ENCODE peak calls at places on chromosomes 6 and 20, in ten cellular contexts. Q is brain microvascular endothelial cell, Z is HepG2, R is fibroblast of lung, N is lower lobe of right lung, K is right lobe of liver, F is AG10803, M is mucosa of descending colon, O is left lung, Y is Karpas-422. G is an unnamed sample.

GRCh38 chr6:11058406-11058805 is 14.3 kb upstream of the ELOVL2 start:
- DNase-seq in Z (no peak), O (no peak), N (no peak), Q (no peak), M (no peak), F (no peak), R (peak), K (no peak), Y (no peak), G (no peak)

GRCh38 chr6:53671111-53671510 is 5.6 kb upstream of the KLHL31 start:
- DNase-seq in O (no peak), K (no peak), Q (no peak), F (no peak), Z (no peak), Y (no peak), N (no peak), M (no peak), R (peak), G (no peak)

GRCh38 chr20:37686762-37687477 is 6.9 kb upstream of the CTNNBL1 start:
- DNase-seq in O (no peak), Q (peak), K (no peak), Y (no peak), Z (no peak), N (no peak), M (no peak), R (peak), F (no peak), G (no peak)

GRCh38 chr6:63347599-63347998 is 27.8 kb upstream of the LGSN start:
- DNase-seq in R (peak), Y (no peak), M (no peak), N (no peak), F (peak), Q (peak), O (no peak), K (no peak), Z (peak), G (no peak)

GRCh38 chr6:19180348-19181073 is 656.7 kb upstream of the ID4 start:
- DNase-seq in N (no peak), F (peak), M (peak), R (peak), Y (no peak), Q (peak), Z (no peak), O (no peak), K (no peak), G (no peak)

GRCh38 chr6:40877362-40877761 is 161.7 kb downstream of the UNC5CL start:
- DNase-seq in Z (no peak), F (no peak), R (no peak), K (no peak), Q (no peak), O (no peak), Y (no peak), N (no peak), M (no peak), G (no peak)

GRCh38 chr20:17856024-17856564 is 112.5 kb downstream of the SNX5 start:
- DNase-seq in Z (peak), O (no peak), Q (no peak), N (no peak), K (no peak), R (no peak), F (no peak), Y (peak), M (peak), G (no peak)

GRCh38 chr20:24675651-24676352 is 206.4 kb downstream of the SYNDIG1 start:
- DNase-seq in M (no peak), Y (no peak), N (no peak), R (no peak), Z (no peak), F (no peak), O (peak), Q (no peak), K (no peak), G (no peak)

GRCh38 chr6:112015725-112016124 is 38.2 kb upstream of the CCN6 start:
- DNase-seq in Y (no peak), F (no peak), K (no peak), O (no peak), Z (no peak), N (no peak), R (peak), Q (no peak), M (no peak), G (no peak)

GRCh38 chr20:37866051-37866450 is 36.9 kb upstream of the VSTM2L start:
- DNase-seq in F (no peak), M (no peak), K (no peak), R (no peak), N (no peak), O (no peak), Z (no peak), Q (no peak), Y (no peak), G (peak)

GRCh38 chr20:25676164-25676809 is 20.4 kb downstream of the ZNF337 start:
- DNase-seq in Z (peak), O (no peak), Y (no peak), R (peak), K (no peak), N (no peak), M (no peak), F (peak), Q (peak), G (no peak)

GRCh38 chr20:53676519-53676822 is 82.8 kb upstream of the ZNF217 start:
- DNase-seq in Q (no peak), O (no peak), R (no peak), F (no peak), N (no peak), Y (no peak), K (no peak), Z (no peak), M (no peak), G (no peak)

GRCh38 chr6:154986787-154987235 is 8.3 kb upstream of the TIAM2 start:
- DNase-seq in M (peak), Z (no peak), O (no peak), Q (peak), R (peak), Y (no peak), F (no peak), N (no peak), K (no peak), G (no peak)

GRCh38 chr20:38748863-38749153 is 548 bp downstream of the ACTR5 start:
- DNase-seq in O (no peak), Z (no peak), R (no peak), M (peak), Q (no peak), N (no peak), Y (peak), K (no peak), F (no peak), G (peak)

GRCh38 chr6:140082867-140083297 is 708.4 kb upstream of the CITED2 start:
- DNase-seq in R (peak), F (peak), O (no peak), K (no peak), Q (peak), Y (no peak), M (peak), Z (no peak), N (no peak), G (no peak)

GRCh38 chr6:82248233-82248735 is 740 bp upstream of the IBTK start:
- DNase-seq in O (no peak), R (peak), K (peak), Q (peak), Z (peak), N (peak), F (peak), M (peak), Y (no peak), G (peak)
- H3K4me3 ChIP-seq in O (peak), R (peak), K (peak), Q (peak), Z (peak), N (peak), F (peak), M (peak), Y (peak), G (peak)

GRCh38 chr6:152637422-152638047 is 373 bp upstream of the SYNE1 start:
- DNase-seq in Q (no peak), N (no peak), F (peak), R (peak), Y (no peak), O (no peak), Z (no peak), K (no peak), M (no peak), G (no peak)
- H3K4me3 ChIP-seq in Q (peak), N (peak), F (peak), R (peak), Y (peak), O (peak), Z (no peak), K (peak), M (no peak), G (peak)

GRCh38 chr6:22145823-22146379 is 150.9 kb downstream of the PRL start:
- DNase-seq in Q (peak), O (no peak), K (no peak), N (no peak), R (peak), Z (no peak), F (peak), M (peak), Y (no peak), G (peak)

GRCh38 chr6:22142931-22143330 is 153.9 kb downstream of the PRL start:
- DNase-seq in Y (no peak), O (no peak), Q (no peak), M (no peak), Z (no peak), F (no peak), K (no peak), N (no peak), R (peak), G (no peak)

GRCh38 chr6:22146581-22147468 is 150.0 kb downstream of the PRL start:
- DNase-seq in M (peak), R (peak), K (peak), Q (no peak), F (peak), Y (no peak), N (peak), Z (no peak), O (peak), G (peak)

GRCh38 chr6:22147469-22147815 is 149.4 kb downstream of the PRL start:
- DNase-seq in Y (no peak), F (no peak), Z (no peak), O (no peak), R (no peak), M (no peak), N (no peak), K (no peak), Q (no peak), G (no peak)

GRCh38 chr6:22145294-22145693 is 151.5 kb downstream of the PRL start:
- DNase-seq in N (no peak), Y (no peak), K (no peak), Z (no peak), Q (no peak), M (no peak), O (no peak), R (no peak), F (no peak), G (peak)
- H3K4me3 ChIP-seq in N (no peak), Y (no peak), K (no peak), Z (no peak), Q (no peak), M (no peak), O (no peak), R (no peak), F (no peak), G (no peak)

GRCh38 chr20:57408536-57409233 is 17.5 kb downstream of the RBM38 start:
- DNase-seq in Y (peak), R (no peak), O (peak), M (no peak), Q (no peak), F (no peak), N (no peak), K (no peak), Z (no peak), G (no peak)
- H3K4me3 ChIP-seq in Y (no peak), R (no peak), O (no peak), M (no peak), Q (no peak), F (no peak), N (no peak), K (no peak), Z (no peak), G (no peak)

DNA sequence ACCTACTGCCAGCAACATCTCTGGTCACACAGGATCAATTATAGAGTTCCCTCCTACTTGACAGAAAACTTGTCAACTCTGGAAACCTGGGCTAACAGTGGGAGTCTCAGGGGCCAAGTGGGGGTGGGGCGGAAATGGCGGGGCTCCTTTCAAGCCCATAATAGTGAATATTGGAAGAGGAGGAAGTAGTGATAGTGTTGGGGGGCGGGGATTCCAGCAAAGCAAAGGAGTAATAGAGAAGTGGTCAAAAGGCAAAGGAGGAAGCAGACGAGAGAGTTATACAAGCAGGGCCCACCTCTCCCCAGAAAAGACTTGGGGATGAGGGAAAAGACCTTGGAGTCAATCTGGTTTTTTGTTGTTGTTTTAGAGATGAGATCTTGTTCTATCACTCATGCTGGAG is 2.1 kb downstream of the DEF6 start:
- DNase-seq in K (no peak), Q (no peak), M (peak), Y (peak), F (no peak), O (no peak), R (no peak), Z (no peak), N (peak), G (no peak)
- H3K4me3 ChIP-seq in K (no peak), Q (no peak), M (no peak), Y (peak), F (no peak), O (no peak), R (no peak), Z (no peak), N (peak), G (no peak)

G was measured in H7.